ENCODE peak calls at places on chromosomes 2 and 18, in four cellular contexts. One of them, this sample, is unnamed.

GRCh38 chr2:121881950-121882349 is 126.5 kb downstream of the TSN start:
- DNase-seq in HepG2: no peak
- DNase-seq in K562: no peak
- DNase-seq in GM12878: no peak
- DNase-seq in this sample: no peak

GRCh38 chr18:34773961-34774754 is 64.1 kb downstream of the DTNA start:
- DNase-seq in HepG2: no peak
- DNase-seq in K562: no peak
- DNase-seq in GM12878: no peak
- DNase-seq in this sample: no peak

GRCh38 chr2:217085543-217085942 is 225.7 kb upstream of the TNP1 start:
- DNase-seq in HepG2: no peak
- DNase-seq in K562: no peak
- DNase-seq in GM12878: no peak
- DNase-seq in this sample: no peak

GRCh38 chr18:30765247-30765646 is 277.3 kb downstream of the DSC3 start:
- DNase-seq in HepG2: no peak
- DNase-seq in K562: no peak
- DNase-seq in GM12878: no peak
- DNase-seq in this sample: no peak

GRCh38 chr18:67385455-67385854 is 131.1 kb downstream of the DSEL start:
- DNase-seq in HepG2: peak
- DNase-seq in K562: no peak
- DNase-seq in GM12878: no peak
- DNase-seq in this sample: no peak

GRCh38 chr18:59631583-59632181 is 65.5 kb downstream of the CCBE1 start:
- DNase-seq in HepG2: peak
- DNase-seq in K562: no peak
- DNase-seq in GM12878: no peak
- DNase-seq in this sample: peak

GRCh38 chr2:145987797-145988196 is 1467.9 kb upstream of the ZEB2 start:
- DNase-seq in HepG2: no peak
- DNase-seq in K562: no peak
- DNase-seq in GM12878: no peak
- DNase-seq in this sample: no peak

GRCh38 chr18:42039396-42039795 is 84.4 kb downstream of the PIK3C3 start:
- DNase-seq in HepG2: no peak
- DNase-seq in K562: no peak
- DNase-seq in GM12878: no peak
- DNase-seq in this sample: no peak

GRCh38 chr2:78427170-78427569 is 598.3 kb upstream of the REG3G start:
- DNase-seq in HepG2: no peak
- DNase-seq in K562: no peak
- DNase-seq in GM12878: no peak
- DNase-seq in this sample: no peak

GRCh38 chr18:57427429-57428181 is 7.6 kb upstream of the ONECUT2 start:
- DNase-seq in HepG2: no peak
- DNase-seq in K562: no peak
- DNase-seq in GM12878: no peak
- DNase-seq in this sample: peak

GRCh38 chr2:197209742-197210408 is 100.7 kb downstream of the ANKRD44 start:
- DNase-seq in HepG2: no peak
- DNase-seq in K562: peak
- DNase-seq in GM12878: peak
- DNase-seq in this sample: no peak

GRCh38 chr2:219178377-219179175 is 501 bp downstream of the RETREG2 start:
- DNase-seq in HepG2: no peak
- DNase-seq in K562: peak
- DNase-seq in GM12878: no peak
- DNase-seq in this sample: peak

GRCh38 chr2:236760246-236760645 is 190.6 kb downstream of the ACKR3 start:
- DNase-seq in HepG2: no peak
- DNase-seq in K562: no peak
- DNase-seq in GM12878: no peak
- DNase-seq in this sample: no peak

GRCh38 chr2:61720911-61721310 is 132.9 kb downstream of the FAM161A start:
- DNase-seq in HepG2: no peak
- DNase-seq in K562: no peak
- DNase-seq in GM12878: no peak
- DNase-seq in this sample: no peak

GRCh38 chr2:218839893-218840292 is 8.3 kb upstream of the PRKAG3 start:
- DNase-seq in HepG2: no peak
- DNase-seq in K562: no peak
- DNase-seq in GM12878: no peak
- DNase-seq in this sample: no peak

GRCh38 chr2:186991766-186992417 is 142.9 kb upstream of the ZSWIM2 start:
- DNase-seq in HepG2: no peak
- DNase-seq in K562: no peak
- DNase-seq in GM12878: no peak
- DNase-seq in this sample: no peak

GRCh38 chr2:156649596-156649995 is 213.4 kb downstream of the GPD2 start:
- DNase-seq in HepG2: no peak
- DNase-seq in K562: no peak
- DNase-seq in GM12878: no peak
- DNase-seq in this sample: no peak

GRCh38 chr2:120572226-120572625 is 163.4 kb upstream of the GLI2 start:
- DNase-seq in HepG2: no peak
- DNase-seq in K562: no peak
- DNase-seq in GM12878: no peak
- DNase-seq in this sample: no peak

GRCh38 chr2:158761626-158762025 is 33.5 kb upstream of the DAPL1 start:
- DNase-seq in HepG2: no peak
- DNase-seq in K562: no peak
- DNase-seq in GM12878: no peak
- DNase-seq in this sample: no peak

GRCh38 chr18:75140296-75140695 is 68.6 kb downstream of the PTGR3 start:
- DNase-seq in HepG2: no peak
- DNase-seq in K562: no peak
- DNase-seq in GM12878: no peak
- DNase-seq in this sample: no peak

GRCh38 chr2:54983345-54984235 is 66.7 kb downstream of the RTN4 start:
- DNase-seq in HepG2: no peak
- DNase-seq in K562: no peak
- DNase-seq in GM12878: no peak
- DNase-seq in this sample: no peak

GRCh38 chr2:14773696-14774095 is 141.2 kb downstream of the LRATD1 start:
- DNase-seq in HepG2: no peak
- DNase-seq in K562: no peak
- DNase-seq in GM12878: no peak
- DNase-seq in this sample: no peak

DNA sequence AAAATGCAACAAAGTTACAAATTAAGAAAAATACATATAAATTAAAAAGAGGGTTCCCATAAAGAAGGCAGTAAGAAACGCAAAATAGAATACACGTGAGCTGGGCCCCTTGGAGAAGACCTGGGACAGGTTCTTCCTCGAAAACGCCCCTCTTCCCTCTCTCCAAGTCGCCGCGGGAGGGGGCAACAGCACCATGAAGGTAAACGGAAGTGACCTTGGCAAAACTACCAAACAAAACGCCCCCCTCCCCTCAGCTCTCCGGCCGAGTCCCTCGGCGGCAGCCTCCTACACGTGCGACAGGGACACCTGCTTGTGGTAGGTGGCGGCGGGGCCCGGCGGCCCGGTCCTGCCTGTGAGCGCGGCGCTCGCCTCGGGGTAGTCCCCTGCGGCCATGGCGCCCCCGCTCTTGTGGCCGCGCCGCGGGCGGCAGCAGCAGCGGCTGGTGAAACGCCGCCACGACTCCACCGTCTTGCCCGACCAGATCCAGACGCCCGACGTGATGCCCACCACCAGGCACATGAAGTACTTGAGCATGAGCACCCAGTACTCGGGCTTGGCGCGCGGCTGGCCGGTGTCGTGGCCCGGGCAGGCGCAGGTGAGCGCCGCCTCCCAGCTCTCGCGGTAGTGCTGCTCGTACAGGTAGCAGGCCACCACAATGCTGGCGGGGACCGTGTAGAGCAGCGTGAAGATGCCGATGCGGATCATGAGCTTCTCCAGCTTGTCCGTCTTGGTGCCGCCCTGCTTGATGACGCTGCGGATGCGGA is 2.8 kb downstream of the FZD5 start:
- DNase-seq in HepG2: peak
- DNase-seq in K562: no peak
- DNase-seq in GM12878: no peak
- DNase-seq in this sample: peak
- TF ChIP-seq CREM in HepG2: no peak
- TF ChIP-seq CREM in K562: no peak
- TF ChIP-seq CREM in GM12878: no peak
- TF ChIP-seq CREM in this sample: no peak

DNA sequence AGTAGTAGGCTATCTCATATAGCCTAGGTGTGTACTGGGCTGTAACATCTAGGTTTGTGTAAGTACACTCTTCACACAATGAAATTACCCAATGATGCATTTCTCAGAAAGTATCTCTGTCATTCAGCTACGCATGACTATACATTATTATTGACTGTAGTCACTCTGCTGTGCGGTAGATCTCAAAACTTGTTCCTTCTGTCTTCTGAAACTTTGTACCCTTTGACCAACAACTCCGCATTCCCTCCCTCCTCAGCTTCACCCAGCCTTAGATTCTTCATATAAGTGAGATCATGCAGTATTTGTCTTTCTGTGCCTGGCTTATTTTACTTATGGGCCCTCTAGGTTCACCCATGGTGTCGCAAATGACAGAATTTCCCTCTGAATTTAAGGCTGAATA is 49.0 kb downstream of the TAF1B start:
- DNase-seq in HepG2: no peak
- DNase-seq in K562: no peak
- DNase-seq in GM12878: no peak
- DNase-seq in this sample: no peak
- TF ChIP-seq CREM in HepG2: no peak
- TF ChIP-seq CREM in K562: no peak
- TF ChIP-seq CREM in GM12878: no peak
- TF ChIP-seq CREM in this sample: no peak

DNA sequence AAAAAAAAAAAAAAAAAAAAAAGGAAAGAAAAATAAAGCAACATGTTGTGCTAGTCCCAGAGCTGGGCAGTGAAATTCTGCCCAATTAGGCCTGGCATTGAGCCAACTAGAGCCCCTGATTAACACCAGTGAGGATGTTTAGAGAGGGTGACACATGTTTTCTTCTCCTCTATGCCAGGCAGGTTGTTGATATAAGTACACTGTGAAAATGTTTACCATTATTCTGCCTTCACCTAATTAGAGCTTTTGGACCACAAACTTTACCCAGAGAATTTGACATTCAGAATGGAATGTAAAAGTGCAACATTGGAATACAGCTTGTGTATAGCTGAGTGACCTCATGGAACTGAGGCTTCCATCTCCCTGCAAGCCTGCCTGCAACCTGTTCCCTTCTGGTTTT is 95.9 kb upstream of the MSH2 start:
- DNase-seq in HepG2: no peak
- DNase-seq in K562: no peak
- DNase-seq in GM12878: no peak
- DNase-seq in this sample: no peak
- TF ChIP-seq CREM in HepG2: no peak
- TF ChIP-seq CREM in K562: no peak
- TF ChIP-seq CREM in GM12878: no peak
- TF ChIP-seq CREM in this sample: no peak

DNA sequence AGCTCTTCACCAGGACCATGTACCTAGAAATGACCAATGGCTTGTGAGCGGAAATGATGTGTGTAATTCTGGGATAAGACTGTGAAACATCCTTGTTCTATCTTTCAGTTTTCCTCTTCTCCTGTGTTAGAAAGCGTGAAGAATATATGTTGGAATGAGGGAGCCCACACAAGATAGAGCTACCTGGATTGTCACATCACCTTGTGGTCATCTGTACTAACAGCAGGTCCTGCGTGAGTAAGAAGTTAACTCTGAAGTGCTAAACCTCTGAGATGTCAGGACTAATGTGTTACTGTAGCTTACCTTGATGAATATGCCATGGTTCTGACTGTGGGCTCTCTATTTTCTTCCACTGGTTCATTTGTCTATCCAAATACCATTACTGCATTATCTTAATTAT is 75.6 kb downstream of the FASTKD2 start:
- DNase-seq in HepG2: no peak
- DNase-seq in K562: no peak
- DNase-seq in GM12878: no peak
- DNase-seq in this sample: no peak
- TF ChIP-seq CREM in HepG2: no peak
- TF ChIP-seq CREM in K562: no peak
- TF ChIP-seq CREM in GM12878: no peak
- TF ChIP-seq CREM in this sample: no peak

DNA sequence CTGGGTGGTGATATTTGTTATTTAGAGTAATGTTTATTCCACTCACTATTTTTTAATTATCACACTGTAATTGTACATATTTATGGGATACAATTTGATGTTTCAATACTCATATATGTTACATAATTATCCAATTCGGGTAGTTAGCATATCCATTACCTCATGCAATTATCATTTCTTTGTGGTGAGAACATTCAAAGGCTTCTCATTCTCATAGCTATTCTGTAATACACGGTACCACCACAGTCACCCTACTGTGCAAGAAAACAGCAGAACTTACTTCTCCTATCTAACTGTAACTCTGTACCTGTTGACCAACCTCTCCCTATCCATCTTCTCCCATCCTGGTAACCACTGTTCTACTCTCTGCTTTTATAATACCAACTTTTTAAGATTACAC is 4.6 kb downstream of the TBC1D8 start:
- DNase-seq in HepG2: no peak
- DNase-seq in K562: no peak
- DNase-seq in GM12878: no peak
- DNase-seq in this sample: no peak
- TF ChIP-seq CREM in HepG2: no peak
- TF ChIP-seq CREM in K562: no peak
- TF ChIP-seq CREM in GM12878: no peak
- TF ChIP-seq CREM in this sample: no peak

This sample was measured in WTC11.